ENCODE peak calls at places on chromosomes 13 and 19, in eight cellular contexts. N, U, R, C, W, S, F and E are unnamed samples. For H3K4me1, the result is how much of the 10 kb centered on the place peaks cover.

GRCh38 chr13:97339989-97340361 is 94.0 kb upstream of the RAP2A start:
- ATAC-seq in S (no peak), C (no peak), R (no peak), F (no peak), U (no peak), W (no peak), N (no peak), E (no peak)

GRCh38 chr13:31807090-31807541 is 67.8 kb downstream of the RXFP2 start:
- ATAC-seq in C (no peak), W (no peak), N (no peak), S (no peak), R (peak), F (no peak), U (no peak), E (no peak)

GRCh38 chr13:86757236-86757978 is 913.8 kb upstream of the SLITRK5 start:
- ATAC-seq in C (no peak), W (no peak), S (no peak), U (no peak), F (no peak), R (peak), N (no peak), E (no peak)

GRCh38 chr19:4436231-4436630 is 21.4 kb downstream of the UBXN6 start:
- ATAC-seq in F (no peak), U (no peak), C (peak), N (no peak), R (no peak), S (no peak), W (no peak), E (no peak)

GRCh38 chr13:112522578-112522977 is 65.4 kb downstream of the TUBGCP3 start:
- ATAC-seq in N (no peak), W (peak), S (no peak), F (no peak), R (no peak), C (no peak), U (no peak), E (no peak)

GRCh38 chr19:2591537-2592291 is 110.8 kb downstream of the GNG7 start:
- ATAC-seq in W (no peak), C (no peak), N (no peak), R (no peak), S (no peak), F (no peak), U (no peak), E (no peak)

GRCh38 chr19:43470288-43470687 is 4.9 kb upstream of the LYPD3 start:
- ATAC-seq in R (no peak), S (no peak), C (no peak), W (peak), F (no peak), N (no peak), U (no peak), E (no peak)

GRCh38 chr13:84925443-84925842 is 873.8 kb downstream of the SLITRK6 start:
- ATAC-seq in S (no peak), C (no peak), U (no peak), N (no peak), W (peak), F (no peak), R (no peak), E (no peak)

GRCh38 chr19:34179066-34179465 is 6.8 kb downstream of the LSM14A start:
- ATAC-seq in N (no peak), W (no peak), R (no peak), U (no peak), S (no peak), F (no peak), C (no peak), E (no peak)

GRCh38 chr19:34180273-34180672 is 8.0 kb downstream of the LSM14A start:
- ATAC-seq in C (no peak), N (no peak), R (no peak), W (no peak), U (peak), S (no peak), F (no peak), E (no peak)

GRCh38 chr19:34173145-34173956 is 1.0 kb downstream of the LSM14A start:
- ATAC-seq in F (peak), U (peak), C (peak), S (peak), R (peak), N (no peak), W (peak), E (peak)

GRCh38 chr19:34178276-34178614 is 5.9 kb downstream of the LSM14A start:
- ATAC-seq in C (no peak), W (no peak), F (no peak), N (no peak), R (peak), U (no peak), S (no peak), E (no peak)

GRCh38 chr19:34176581-34176980 is 4.3 kb downstream of the LSM14A start:
- ATAC-seq in W (no peak), S (no peak), N (no peak), C (no peak), F (no peak), R (no peak), U (no peak), E (no peak)
- H3K4me1 ChIP-seq in W (under half), S (half or more), N (under half), C (half or more), F (half or more), R (under half), U (under half), E (under half)

GRCh38 chr13:99230991-99231390 is 27.2 kb downstream of the GPR18 start:
- ATAC-seq in W (no peak), R (no peak), N (no peak), C (no peak), S (no peak), U (peak), F (no peak), E (no peak)

GRCh38 chr13:99227331-99227900 is 26.8 kb downstream of the UBAC2 start:
- ATAC-seq in N (no peak), F (no peak), W (no peak), U (no peak), S (no peak), C (no peak), R (no peak), E (no peak)

GRCh38 chr13:99227909-99228688 is 27.4 kb downstream of the UBAC2 start:
- ATAC-seq in C (no peak), N (no peak), F (peak), W (no peak), R (peak), U (no peak), S (no peak), E (no peak)

GRCh38 chr13:99228737-99229691 is 28.4 kb downstream of the UBAC2 start:
- ATAC-seq in N (no peak), W (peak), S (no peak), C (no peak), R (peak), F (no peak), U (peak), E (no peak)

DNA sequence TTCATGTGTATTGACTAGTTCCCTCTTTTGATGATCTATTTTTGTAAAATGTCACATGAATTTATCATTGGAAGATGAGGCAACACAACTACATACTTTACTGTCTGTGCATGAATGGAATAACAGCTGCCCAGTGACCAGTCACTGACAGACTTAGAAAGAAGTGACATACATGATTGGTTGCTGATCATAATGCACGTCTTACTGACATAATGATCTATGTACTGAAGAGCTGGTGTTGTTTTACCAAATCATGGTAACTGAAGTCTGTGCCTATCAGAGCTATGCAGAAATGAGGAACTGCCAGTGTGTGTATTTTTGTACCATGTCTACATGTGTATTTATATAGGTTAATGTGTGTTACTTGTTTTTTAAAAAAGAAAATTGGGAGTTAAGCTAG is 26.5 kb downstream of the GPR18 start:
- ATAC-seq in N (peak), U (peak), R (peak), F (peak), W (no peak), C (no peak), S (no peak), E (no peak)
- H3K4me3 ChIP-seq in N (no peak), U (no peak), R (no peak), F (no peak), W (no peak), C (no peak), S (no peak), E (no peak)

DNA sequence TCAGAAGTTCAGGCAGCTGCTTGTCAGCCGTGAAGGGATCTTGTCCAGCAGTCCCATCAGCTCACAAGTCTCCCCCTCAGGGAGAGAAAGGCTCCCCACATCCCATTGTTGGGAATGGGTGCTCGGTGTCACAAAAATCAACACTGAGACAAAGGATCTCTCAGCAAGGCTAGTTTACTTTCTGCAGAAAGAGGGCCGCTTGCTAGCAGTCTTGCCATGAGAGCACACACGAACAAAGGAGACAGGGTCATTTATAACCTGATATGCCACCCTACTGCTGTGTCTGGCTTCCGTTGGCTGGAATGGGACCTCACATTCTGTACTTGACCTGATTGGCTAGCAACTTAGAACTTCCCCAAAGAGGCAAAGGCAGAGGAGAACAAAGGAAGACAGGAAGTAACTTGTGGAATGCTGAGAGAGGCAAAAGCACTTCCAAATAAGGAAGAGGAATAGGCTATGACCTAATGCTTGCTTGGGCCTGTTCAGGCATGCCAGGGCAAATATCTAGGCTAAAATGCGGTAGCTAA is 8.7 kb upstream of the IGFL3 start:
- ATAC-seq in C (no peak), N (no peak), F (no peak), U (no peak), W (peak), R (no peak), S (no peak), E (no peak)
- TF ChIP-seq POLR2A in C (no peak), N (no peak), F (no peak), U (no peak), W (peak), R (no peak), S (no peak), E (no peak)

GRCh38 chr19:46269085-46269484 is 27.8 kb upstream of the HIF3A start:
- ATAC-seq in S (no peak), N (no peak), C (no peak), W (no peak), U (no peak), R (no peak), F (no peak), E (no peak)
- H3K4me1 ChIP-seq in S (under half), N (under half), C (under half), W (under half), U (under half), R (under half), F (under half), E (under half)

DNA sequence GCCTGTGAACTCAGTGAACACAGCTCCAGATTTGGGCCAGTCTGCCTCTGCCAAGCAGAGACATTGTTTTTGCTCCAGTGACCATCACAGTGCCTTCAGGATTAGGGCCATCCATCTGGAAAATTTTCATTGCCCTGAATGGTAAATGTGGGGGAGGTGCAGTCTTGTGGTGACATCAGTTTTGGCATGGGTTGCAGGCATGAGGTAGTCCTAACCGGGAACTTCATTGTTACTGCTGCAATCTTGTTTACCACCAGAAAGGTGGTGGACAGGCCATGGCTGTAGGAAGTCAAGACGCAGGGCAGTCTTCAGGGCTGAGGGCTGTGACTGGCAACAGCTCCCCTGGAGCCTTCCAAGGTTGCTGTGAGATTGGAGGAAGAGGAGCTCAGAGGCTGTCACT is 55.2 kb downstream of the SPATA13 start:
- ATAC-seq in R (no peak), C (no peak), U (no peak), F (peak), N (peak), W (peak), S (peak), E (peak)
- H3K4me3 ChIP-seq in R (no peak), C (no peak), U (no peak), F (no peak), N (no peak), W (no peak), S (no peak), E (no peak)

GRCh38 chr13:54489359-54489758 is 1460.7 kb downstream of the OLFM4 start:
- ATAC-seq in R (no peak), N (no peak), C (no peak), S (no peak), W (no peak), U (no peak), F (no peak), E (no peak)
- TF ChIP-seq POLR2A in R (no peak), N (no peak), C (no peak), S (no peak), W (no peak), U (no peak), F (no peak), E (no peak)

GRCh38 chr13:109389892-109390345 is 396.5 kb downstream of the IRS2 start:
- ATAC-seq in C (no peak), S (no peak), R (no peak), U (no peak), N (no peak), F (no peak), W (no peak), E (no peak)
- H3K4me1 ChIP-seq in C (under half), S (under half), R (under half), U (under half), N (under half), F (under half), W (under half), E (under half)

GRCh38 chr13:50365300-50365682 is 350.0 kb downstream of the KCNRG start:
- ATAC-seq in S (peak), R (no peak), C (no peak), F (no peak), N (no peak), W (no peak), U (no peak), E (no peak)

GRCh38 chr13:50369646-50370045 is 354.4 kb downstream of the KCNRG start:
- ATAC-seq in C (no peak), R (no peak), U (no peak), F (no peak), W (no peak), N (no peak), S (no peak), E (no peak)

GRCh38 chr13:50370303-50370950 is 355.2 kb downstream of the KCNRG start:
- ATAC-seq in S (no peak), R (peak), N (no peak), C (no peak), W (no peak), F (no peak), U (no peak), E (no peak)

GRCh38 chr13:50365683-50366391 is 350.6 kb downstream of the KCNRG start:
- ATAC-seq in S (peak), W (no peak), F (no peak), R (peak), U (no peak), N (no peak), C (peak), E (no peak)

GRCh38 chr13:50366488-50367174 is 351.4 kb downstream of the KCNRG start:
- ATAC-seq in S (no peak), U (no peak), C (no peak), R (peak), F (no peak), N (no peak), W (no peak), E (no peak)
- H3K4me3 ChIP-seq in S (no peak), U (no peak), C (no peak), R (no peak), F (no peak), N (no peak), W (no peak), E (no peak)